ENCODE peak calls at places on chromosomes 3 and 15, in seven cellular contexts. L, Z, Q, J, F, V and Y are unnamed samples.

GRCh38 chr15:66827039-66827697 is 125.1 kb downstream of the SMAD6 start:
- DNase-seq in L (no peak), Z (no peak), Q (no peak), J (no peak), F (no peak), V (peak), Y (no peak)

GRCh38 chr15:89370120-89371077 is 35.8 kb upstream of the POLG start:
- DNase-seq in L (no peak), Z (no peak), Q (no peak), J (no peak), F (no peak), V (no peak), Y (no peak)

GRCh38 chr15:78992416-78993256 is 47.8 kb upstream of the CTSH start:
- DNase-seq in L (no peak), Z (no peak), Q (no peak), J (peak), F (no peak), V (peak), Y (peak)

GRCh38 chr15:67101981-67102929 is 36.9 kb downstream of the SMAD3 start:
- DNase-seq in L (no peak), Z (no peak), Q (no peak), J (peak), F (no peak), V (no peak), Y (no peak)

GRCh38 chr15:68492855-68493254 is 60.9 kb upstream of the ITGA11 start:
- DNase-seq in L (no peak), Z (no peak), Q (no peak), J (no peak), F (no peak), V (no peak), Y (no peak)

GRCh38 chr15:71333839-71334238 is 218.6 kb downstream of the THSD4 start:
- DNase-seq in L (no peak), Z (no peak), Q (no peak), J (no peak), F (no peak), V (no peak), Y (no peak)

GRCh38 chr3:3172627-3173026 is 6.9 kb downstream of the CRBN start:
- DNase-seq in L (no peak), Z (no peak), Q (no peak), J (peak), F (no peak), V (no peak), Y (no peak)

GRCh38 chr15:60626669-60627068 is 147.7 kb upstream of the ICE2 start:
- DNase-seq in L (no peak), Z (no peak), Q (no peak), J (no peak), F (no peak), V (no peak), Y (no peak)

GRCh38 chr3:139016430-139017048 is 4.2 kb downstream of the PRR23B start:
- DNase-seq in L (peak), Z (no peak), Q (no peak), J (no peak), F (no peak), V (no peak), Y (no peak)

GRCh38 chr3:108602249-108602934 is 12.9 kb downstream of the DZIP3 start:
- DNase-seq in L (no peak), Z (no peak), Q (no peak), J (no peak), F (no peak), V (no peak), Y (no peak)

GRCh38 chr15:101451886-101452285 is 37.6 kb downstream of the PCSK6 start:
- DNase-seq in L (no peak), Z (no peak), Q (no peak), J (no peak), F (no peak), V (no peak), Y (no peak)

GRCh38 chr15:100265641-100266035 is 76.1 kb downstream of the ADAMTS17 start:
- DNase-seq in L (no peak), Z (no peak), Q (no peak), J (no peak), F (no peak), V (no peak), Y (no peak)

GRCh38 chr3:26997226-26997625 is 372.0 kb downstream of the NEK10 start:
- DNase-seq in L (no peak), Z (no peak), Q (no peak), J (no peak), F (no peak), V (no peak), Y (no peak)

GRCh38 chr3:123790254-123791072 is 93.7 kb downstream of the MYLK start:
- DNase-seq in L (no peak), Z (no peak), Q (no peak), J (no peak), F (no peak), V (no peak), Y (no peak)

GRCh38 chr3:63048365-63048764 is 173.1 kb upstream of the CADPS start:
- DNase-seq in L (no peak), Z (no peak), Q (no peak), J (no peak), F (no peak), V (no peak), Y (no peak)

GRCh38 chr15:64006642-64007041 is 39.6 kb downstream of the DAPK2 start:
- DNase-seq in L (no peak), Z (peak), Q (peak), J (no peak), F (no peak), V (no peak), Y (no peak)

GRCh38 chr3:150787741-150788370 is 24.9 kb upstream of the SIAH2 start:
- DNase-seq in L (peak), Z (peak), Q (peak), J (peak), F (peak), V (peak), Y (peak)

GRCh38 chr3:112233083-112233482 is 60.9 kb downstream of the SLC9C1 start:
- DNase-seq in L (no peak), Z (no peak), Q (no peak), J (no peak), F (no peak), V (no peak), Y (no peak)

GRCh38 chr3:190384241-190384863 is 3.6 kb upstream of the CLDN16 start:
- DNase-seq in L (no peak), Z (peak), Q (peak), J (peak), F (peak), V (no peak), Y (peak)

GRCh38 chr3:171847595-171848259 is 4.6 kb downstream of the TMEM212 start:
- DNase-seq in L (no peak), Z (no peak), Q (no peak), J (no peak), F (no peak), V (no peak), Y (no peak)

GRCh38 chr15:80093854-80094418 is 34.5 kb downstream of the ZFAND6 start:
- DNase-seq in L (peak), Z (peak), Q (peak), J (peak), F (no peak), V (no peak), Y (no peak)

GRCh38 chr3:107674371-107674770 is 151.6 kb downstream of the BBX start:
- DNase-seq in L (no peak), Z (no peak), Q (no peak), J (no peak), F (no peak), V (no peak), Y (no peak)

GRCh38 chr3:4996223-4996765 is 17.1 kb downstream of the BHLHE40 start:
- DNase-seq in L (no peak), Z (no peak), Q (no peak), J (no peak), F (no peak), V (no peak), Y (peak)

GRCh38 chr15:23857028-23857641 is 170.0 kb upstream of the NDN start:
- DNase-seq in L (peak), Z (no peak), Q (peak), J (peak), F (no peak), V (no peak), Y (no peak)

GRCh38 chr3:152417181-152417580 is 148.5 kb downstream of the MBNL1 start:
- DNase-seq in L (no peak), Z (no peak), Q (no peak), J (no peak), F (no peak), V (no peak), Y (no peak)

DNA sequence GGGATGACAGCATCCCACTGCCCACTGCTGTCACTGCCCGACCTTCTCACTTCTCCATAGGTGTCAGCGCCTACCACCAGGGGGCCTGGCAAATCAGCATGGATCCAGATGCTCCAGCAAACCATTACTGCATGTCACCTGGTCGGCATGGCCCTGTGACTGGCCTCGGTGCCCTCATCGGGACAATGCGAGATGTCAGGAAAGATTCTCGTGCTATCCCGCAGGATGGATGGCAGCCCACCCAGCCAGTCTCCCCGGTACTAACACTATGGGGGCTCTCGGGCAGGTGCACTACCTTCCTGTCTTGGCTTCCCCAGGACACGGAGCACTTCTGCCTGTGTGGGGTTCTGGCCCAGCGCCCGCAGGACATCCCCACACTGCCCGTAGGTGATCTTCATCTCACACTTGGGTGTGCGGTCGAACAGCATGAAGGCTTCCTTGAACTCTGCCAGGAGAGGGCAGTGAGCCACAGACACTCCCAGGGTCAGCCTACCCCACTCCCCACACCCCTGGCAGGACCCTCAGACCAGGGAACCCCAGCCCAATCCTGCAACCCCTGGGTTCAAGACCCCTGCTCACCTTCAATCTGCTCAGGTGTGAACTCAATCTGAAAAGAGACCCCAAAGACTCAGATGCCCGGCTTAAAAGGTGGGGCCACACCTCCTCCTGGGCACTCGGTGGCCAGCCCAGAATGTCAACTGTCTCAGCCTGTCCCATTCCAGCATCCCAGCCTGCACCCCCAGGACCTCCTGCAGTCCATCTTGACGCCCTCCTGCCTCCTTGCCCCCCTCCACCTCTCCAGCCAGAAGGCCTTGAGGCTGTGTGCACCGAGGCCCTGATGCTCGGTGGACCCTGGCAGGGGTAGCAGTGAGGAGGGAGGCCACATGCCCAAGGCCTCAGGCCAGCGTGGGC is 2.6 kb downstream of the MYL3 start:
- DNase-seq in L (no peak), Z (no peak), Q (no peak), J (no peak), F (no peak), V (peak), Y (peak)
- TF ChIP-seq CTCF in L (peak), Z (no peak), Q (peak), J (peak), F (peak), V (no peak), Y (peak)

DNA sequence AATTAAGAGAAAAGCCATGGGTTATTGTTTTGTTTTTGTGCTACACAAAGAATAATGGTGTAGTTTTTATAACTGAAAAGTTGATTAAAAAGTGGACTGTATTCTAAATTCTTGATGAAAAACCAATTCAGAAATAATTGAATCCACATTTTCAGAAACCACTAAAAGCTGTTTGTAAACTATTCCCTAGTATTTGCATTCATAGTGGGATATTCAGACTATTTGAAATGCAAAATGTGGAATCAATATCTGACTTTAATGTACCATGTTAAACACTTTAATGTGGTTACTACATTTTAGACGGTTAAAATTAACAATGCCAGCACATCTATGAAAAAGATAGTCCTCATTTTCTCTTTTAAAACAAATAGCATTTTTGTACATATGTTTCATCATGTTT is 104.6 kb downstream of the ZIC4 start:
- DNase-seq in L (no peak), Z (no peak), Q (no peak), J (no peak), F (no peak), V (no peak), Y (no peak)
- TF ChIP-seq POLR2AphosphoS5 in L (no peak), Z (no peak), Q (no peak), J (no peak), F (no peak), V (no peak), Y (no peak)

DNA sequence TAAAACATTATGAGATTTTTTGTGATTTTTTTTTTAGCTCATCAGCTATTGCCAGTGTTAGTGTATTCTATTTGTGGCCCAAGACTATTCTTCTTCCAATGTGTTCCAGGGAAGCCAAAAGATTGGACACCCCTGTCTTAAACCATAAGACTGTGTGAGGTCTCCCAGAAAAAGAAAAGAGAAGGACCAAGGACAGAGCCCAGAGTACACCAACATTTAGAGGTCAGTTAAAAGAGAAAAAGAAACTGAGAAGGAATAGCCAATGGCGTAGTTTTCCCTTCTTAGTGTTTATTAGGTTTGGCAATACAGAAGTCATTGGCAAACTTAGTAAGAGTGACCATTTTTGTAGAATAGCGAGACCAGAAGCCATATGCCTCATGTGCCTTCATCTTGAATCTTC is 36.1 kb upstream of the SLC25A36 start:
- DNase-seq in L (no peak), Z (no peak), Q (no peak), J (no peak), F (no peak), V (no peak), Y (no peak)
- TF ChIP-seq CTCF in L (no peak), Z (no peak), Q (no peak), J (no peak), F (no peak), V (no peak), Y (no peak)

GRCh38 chr15:92891533-92892200 is 8.5 kb upstream of the CHD2 start:
- DNase-seq in L (no peak), Z (no peak), Q (no peak), J (no peak), F (no peak), V (no peak), Y (no peak)

GRCh38 chr15:92887869-92888268 is 12.3 kb upstream of the CHD2 start:
- DNase-seq in L (no peak), Z (no peak), Q (no peak), J (no peak), F (no peak), V (no peak), Y (no peak)

GRCh38 chr15:92892201-92892555 is 7.9 kb upstream of the CHD2 start:
- DNase-seq in L (no peak), Z (no peak), Q (no peak), J (no peak), F (no peak), V (no peak), Y (no peak)

GRCh38 chr15:92886815-92887214 is 13.3 kb upstream of the CHD2 start:
- DNase-seq in L (no peak), Z (no peak), Q (no peak), J (no peak), F (no peak), V (no peak), Y (no peak)

DNA sequence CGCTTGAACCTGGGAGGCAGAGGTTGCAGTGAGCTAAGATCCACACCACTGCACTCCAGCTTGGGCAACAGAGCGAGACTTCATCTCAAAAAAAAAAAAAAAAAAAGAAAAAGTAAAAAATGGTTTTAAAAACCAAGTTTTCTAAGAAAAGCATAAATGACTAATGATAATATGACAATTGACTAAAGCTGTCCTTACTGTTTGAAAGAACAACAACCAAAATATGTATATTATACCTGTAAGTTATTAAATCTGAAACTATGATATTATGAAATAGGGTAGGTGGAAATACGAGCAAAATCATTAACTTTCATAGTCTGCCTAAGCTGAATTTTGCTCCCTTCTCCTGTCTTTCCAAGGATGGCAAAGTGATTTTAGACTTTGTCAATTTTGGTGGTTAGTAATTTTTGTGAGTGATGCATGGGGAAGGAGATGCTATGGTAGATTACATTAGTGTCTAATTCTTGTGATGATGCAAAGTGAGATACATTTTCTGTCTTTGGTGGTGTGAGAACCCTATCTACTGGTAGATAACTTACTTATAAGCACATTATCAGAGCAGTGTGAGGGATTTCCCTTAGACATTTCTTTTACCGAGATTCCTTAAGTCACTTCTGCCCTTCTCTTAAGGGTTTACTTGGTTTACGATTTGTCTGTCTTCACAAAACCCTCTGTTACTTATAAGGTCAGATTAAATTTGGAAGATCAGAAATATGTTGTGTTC is 10.6 kb upstream of the CHD2 start:
- DNase-seq in L (no peak), Z (no peak), Q (no peak), J (no peak), F (no peak), V (no peak), Y (no peak)
- TF ChIP-seq POLR2AphosphoS5 in L (peak), Z (no peak), Q (no peak), J (no peak), F (no peak), V (no peak), Y (no peak)

GRCh38 chr3:119352863-119353527 is 58.8 kb downstream of the ARHGAP31 start:
- DNase-seq in L (no peak), Z (no peak), Q (no peak), J (peak), F (peak), V (no peak), Y (no peak)
- TF ChIP-seq CTCF in L (peak), Z (peak), Q (peak), J (no peak), F (peak), V (no peak), Y (peak)

DNA sequence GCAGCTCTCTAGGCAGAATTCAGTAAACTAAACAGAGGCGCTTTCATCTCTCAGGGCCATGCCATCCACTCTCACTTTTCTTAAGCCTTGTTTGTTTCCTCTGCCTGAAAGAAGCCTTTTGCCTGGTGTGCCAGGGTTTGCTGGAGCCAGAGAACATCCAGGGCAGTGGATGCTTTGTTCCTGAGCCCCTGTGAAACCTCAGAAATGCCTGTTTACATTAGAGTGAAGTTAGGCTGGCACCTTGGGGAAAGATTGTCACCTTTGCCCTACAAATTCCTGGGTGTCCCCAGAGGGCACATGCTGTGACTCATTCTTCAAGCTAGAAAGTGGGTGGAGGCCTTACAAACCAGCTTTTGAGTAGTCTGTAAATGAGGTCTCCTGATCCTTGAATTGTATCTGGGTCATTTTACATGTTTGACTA is 10.7 kb upstream of the TRAK1 start:
- DNase-seq in L (no peak), Z (no peak), Q (peak), J (no peak), F (peak), V (no peak), Y (no peak)
- TF ChIP-seq POLR2AphosphoS5 in L (no peak), Z (peak), Q (peak), J (no peak), F (peak), V (peak), Y (peak)

GRCh38 chr15:56286213-56286612 is 42.5 kb upstream of the RFX7 start:
- DNase-seq in L (peak), Z (no peak), Q (peak), J (no peak), F (peak), V (no peak), Y (no peak)
- TF ChIP-seq CTCF in L (peak), Z (no peak), Q (no peak), J (no peak), F (peak), V (no peak), Y (no peak)

GRCh38 chr3:194128202-194128907 is 7.6 kb upstream of the HES1 start:
- DNase-seq in L (no peak), Z (no peak), Q (no peak), J (no peak), F (no peak), V (no peak), Y (no peak)

GRCh38 chr3:194124221-194124620 is 11.7 kb upstream of the HES1 start:
- DNase-seq in L (no peak), Z (no peak), Q (no peak), J (no peak), F (no peak), V (no peak), Y (no peak)

GRCh38 chr3:194126790-194127189 is 9.2 kb upstream of the HES1 start:
- DNase-seq in L (no peak), Z (no peak), Q (no peak), J (no peak), F (no peak), V (no peak), Y (no peak)

GRCh38 chr3:194123735-194124134 is 12.2 kb upstream of the HES1 start:
- DNase-seq in L (no peak), Z (no peak), Q (no peak), J (no peak), F (no peak), V (no peak), Y (no peak)

DNA sequence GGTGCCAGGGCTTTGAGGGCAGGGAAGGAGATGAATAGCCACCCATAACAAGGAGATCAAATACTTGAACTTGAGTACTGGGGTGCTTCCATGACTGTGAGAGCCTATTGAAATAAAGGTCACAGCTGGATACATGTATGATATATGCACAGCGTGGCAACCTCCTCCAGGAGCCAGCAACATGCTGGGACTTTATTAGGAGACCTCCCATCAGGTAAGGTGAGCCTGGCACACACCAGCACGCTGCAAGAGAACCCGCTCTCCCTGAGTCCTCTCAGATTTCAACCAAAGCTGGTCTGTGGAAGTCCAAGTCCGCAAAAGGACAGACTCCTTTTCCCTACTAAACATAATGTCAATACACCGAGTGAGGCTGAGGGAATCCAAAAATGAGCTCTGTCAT is 10.5 kb upstream of the HES1 start:
- DNase-seq in L (no peak), Z (no peak), Q (no peak), J (no peak), F (no peak), V (no peak), Y (no peak)
- TF ChIP-seq POLR2AphosphoS5 in L (no peak), Z (no peak), Q (no peak), J (no peak), F (no peak), V (no peak), Y (no peak)